ENCODE peak calls at places on chromosomes 12 and 14, in four cellular contexts. Z, V, W and P are unnamed samples.

GRCh38 chr12:56591961-56592360 is 38.2 kb downstream of the BAZ2A start:
- DNase-seq in Z (no peak), V (no peak), W (no peak), P (no peak)

GRCh38 chr12:100963381-100963780 is 168.8 kb downstream of the ANO4 start:
- DNase-seq in Z (no peak), V (no peak), W (no peak), P (no peak)

GRCh38 chr14:44866322-44866721 is 95.4 kb downstream of the KLHL28 start:
- DNase-seq in Z (no peak), V (no peak), W (no peak), P (no peak)

GRCh38 chr14:43795600-43796228 is 711.4 kb downstream of the FSCB start:
- DNase-seq in Z (no peak), V (no peak), W (no peak), P (no peak)

GRCh38 chr12:45425426-45425825 is 209.5 kb downstream of the ANO6 start:
- DNase-seq in Z (no peak), V (no peak), W (no peak), P (no peak)

GRCh38 chr12:25977047-25977446 is 18.6 kb downstream of the RASSF8 start:
- DNase-seq in Z (no peak), V (no peak), W (no peak), P (no peak)

GRCh38 chr14:23562822-23563472 is 4.6 kb downstream of the AP1G2 start:
- DNase-seq in Z (peak), V (no peak), W (peak), P (peak)

GRCh38 chr12:29517265-29517664 is 19.8 kb upstream of the OVCH1 start:
- DNase-seq in Z (peak), V (no peak), W (no peak), P (peak)

GRCh38 chr12:79020106-79020505 is 155.5 kb downstream of the SYT1 start:
- DNase-seq in Z (no peak), V (no peak), W (peak), P (no peak)

GRCh38 chr14:103746706-103747105 is 31.1 kb downstream of the ZFYVE21 start:
- DNase-seq in Z (peak), V (no peak), W (no peak), P (no peak)

GRCh38 chr14:96409701-96410100 is 17.8 kb downstream of the AK7 start:
- DNase-seq in Z (no peak), V (peak), W (no peak), P (no peak)

GRCh38 chr14:26286066-26286791 is 311.6 kb downstream of the NOVA1 start:
- DNase-seq in Z (no peak), V (no peak), W (no peak), P (no peak)

GRCh38 chr12:113478351-113479011 is 6.8 kb upstream of the LHX5 start:
- DNase-seq in Z (no peak), V (no peak), W (no peak), P (no peak)

GRCh38 chr14:92846162-92846897 is 52.2 kb downstream of the GOLGA5 start:
- DNase-seq in Z (peak), V (peak), W (no peak), P (no peak)

GRCh38 chr12:123713398-123714301 is 1.5 kb downstream of the ATP6V0A2 start:
- DNase-seq in Z (peak), V (no peak), W (peak), P (peak)

GRCh38 chr12:111186347-111186746 is 182.5 kb downstream of the PHETA1 start:
- DNase-seq in Z (no peak), V (no peak), W (no peak), P (no peak)

GRCh38 chr14:63897706-63898105 is 44.9 kb downstream of the SYNE2 start:
- DNase-seq in Z (no peak), V (no peak), W (no peak), P (no peak)

GRCh38 chr12:131282292-131283080 is 328.8 kb downstream of the ADGRD1 start:
- DNase-seq in Z (no peak), V (no peak), W (no peak), P (no peak)

GRCh38 chr14:31902915-31903646 is 174.0 kb upstream of the ARHGAP5 start:
- DNase-seq in Z (no peak), V (no peak), W (no peak), P (no peak)

GRCh38 chr12:20963762-20964161 is 153.3 kb downstream of the SLCO1B3 start:
- DNase-seq in Z (no peak), V (no peak), W (no peak), P (no peak)

GRCh38 chr14:49828640-49829039 is 23.9 kb downstream of the NEMF start:
- DNase-seq in Z (no peak), V (no peak), W (no peak), P (no peak)

GRCh38 chr14:66649515-66649914 is 141.6 kb downstream of the GPHN start:
- DNase-seq in Z (no peak), V (no peak), W (no peak), P (no peak)

GRCh38 chr14:101246894-101247853 is 314.1 kb upstream of the DIO3 start:
- DNase-seq in Z (no peak), V (no peak), W (peak), P (no peak)

GRCh38 chr14:100222219-100223093 is 16.5 kb upstream of the YY1 start:
- DNase-seq in Z (no peak), V (no peak), W (no peak), P (no peak)

GRCh38 chr12:54193437-54193836 is 4.7 kb upstream of the SMUG1 start:
- DNase-seq in Z (no peak), V (no peak), W (peak), P (no peak)

GRCh38 chr12:5783274-5783920 is 161.7 kb downstream of the ANO2 start:
- DNase-seq in Z (no peak), V (no peak), W (no peak), P (no peak)

GRCh38 chr12:5257763-5258475 is 174.0 kb upstream of the NTF3 start:
- DNase-seq in Z (no peak), V (no peak), W (no peak), P (no peak)

GRCh38 chr14:95488376-95489162 is 27.9 kb downstream of the SYNE3 start:
- DNase-seq in Z (no peak), V (no peak), W (no peak), P (no peak)

GRCh38 chr14:30389134-30389900 is 169.6 kb upstream of the G2E3 start:
- DNase-seq in Z (no peak), V (no peak), W (no peak), P (peak)

GRCh38 chr12:81558031-81558430 is 201.1 kb downstream of the PPFIA2 start:
- DNase-seq in Z (no peak), V (no peak), W (no peak), P (no peak)

GRCh38 chr14:24630872-24631477 is 3.0 kb downstream of the GZMB start:
- DNase-seq in Z (no peak), V (no peak), W (no peak), P (peak)

GRCh38 chr14:61267336-61267735 is 13.8 kb downstream of the TMEM30B start:
- DNase-seq in Z (no peak), V (no peak), W (no peak), P (no peak)

GRCh38 chr14:53316504-53316903 is 163.4 kb upstream of the DDHD1 start:
- DNase-seq in Z (no peak), V (no peak), W (no peak), P (peak)

DNA sequence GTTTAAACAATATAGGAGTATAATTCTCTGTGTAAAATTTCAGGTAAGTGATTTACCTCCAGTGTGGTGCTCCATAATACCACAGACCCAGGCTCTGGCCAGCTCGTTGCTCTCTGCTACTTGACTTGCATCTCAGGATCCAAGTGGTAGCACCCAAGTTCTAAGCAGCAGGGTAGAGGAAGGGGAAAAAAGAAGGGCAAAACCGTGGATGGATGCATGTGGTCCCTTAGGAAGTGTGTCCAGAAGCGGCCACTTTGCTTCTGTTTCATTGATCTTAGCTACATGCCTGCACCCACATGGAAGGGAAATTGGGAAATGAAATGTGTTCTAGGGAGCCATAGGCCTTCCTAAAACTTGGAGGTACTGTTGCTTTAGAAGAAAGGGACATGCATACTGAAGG is 48.6 kb upstream of the HMGA2 start:
- DNase-seq in Z (no peak), V (no peak), W (no peak), P (no peak)
- TF ChIP-seq JUND in Z (no peak), V (no peak), W (no peak), P (no peak)

DNA sequence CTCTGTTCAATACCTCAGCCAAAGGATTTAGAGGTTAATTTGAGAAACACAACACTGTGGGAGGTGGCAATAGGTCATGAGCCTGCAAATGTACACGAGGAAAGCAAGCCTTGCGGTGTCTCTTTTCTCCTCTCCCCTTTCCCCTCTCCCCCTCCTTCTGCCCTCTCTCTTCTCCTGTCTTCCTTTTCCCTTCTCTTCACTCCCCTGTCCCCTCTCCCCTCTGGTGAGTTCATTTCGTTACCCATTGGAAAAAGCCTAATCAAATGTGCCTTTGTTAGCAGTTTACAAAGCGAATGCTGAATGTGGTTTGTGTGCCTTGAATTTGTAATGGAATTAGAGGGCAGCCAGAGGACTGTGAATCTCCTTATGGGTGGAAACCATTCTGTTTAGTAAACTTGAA is 7.1 kb downstream of the CIPC start:
- DNase-seq in Z (no peak), V (no peak), W (no peak), P (no peak)
- TF ChIP-seq JUND in Z (no peak), V (no peak), W (no peak), P (no peak)

GRCh38 chr12:9798008-9798619 is 29.2 kb upstream of the KLRF1 start:
- DNase-seq in Z (peak), V (peak), W (no peak), P (peak)
- TF ChIP-seq JUND in Z (no peak), V (no peak), W (no peak), P (no peak)

DNA sequence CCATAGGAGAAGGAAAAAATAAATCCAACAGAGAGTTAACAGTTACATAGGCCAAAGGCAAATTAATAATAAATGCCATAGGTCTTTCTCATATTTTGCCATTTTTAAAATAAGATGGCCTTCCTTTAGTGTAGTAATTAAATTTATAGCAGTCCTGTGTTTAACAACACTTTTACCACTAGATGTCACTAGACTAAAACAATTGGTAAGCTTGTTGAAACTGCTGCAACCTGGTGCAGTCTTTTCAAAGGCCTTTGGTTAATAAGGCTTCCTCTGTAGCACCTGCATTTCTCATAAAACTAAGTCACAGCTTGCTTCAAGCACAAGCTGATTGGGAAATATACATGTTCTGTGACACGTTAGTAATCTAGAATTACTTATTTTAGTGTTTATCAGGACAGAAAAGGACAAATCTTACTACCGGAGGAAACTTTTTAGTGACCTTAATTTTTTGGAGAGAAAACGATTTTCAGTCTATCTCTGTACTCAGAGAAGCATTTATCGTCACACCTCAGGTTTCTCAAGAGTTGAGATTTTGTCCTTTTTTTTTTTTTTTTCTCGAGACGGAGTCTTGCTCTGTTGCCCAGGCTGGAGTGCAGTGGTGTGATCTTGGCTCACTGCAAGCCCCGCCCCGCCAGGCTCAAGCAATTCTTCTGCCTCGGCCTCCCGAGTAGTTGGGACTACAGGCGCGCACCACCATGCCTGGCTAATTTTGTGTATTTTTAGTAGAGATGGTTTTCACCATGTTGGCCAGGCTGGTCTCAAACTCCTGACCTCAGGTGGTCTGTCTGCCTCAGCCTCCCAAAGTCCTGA is 20.0 kb downstream of the BORCS5 start:
- DNase-seq in Z (peak), V (peak), W (peak), P (no peak)
- TF ChIP-seq JUND in Z (no peak), V (no peak), W (no peak), P (no peak)

GRCh38 chr12:1839464-1839863 is 19.1 kb downstream of the LRTM2 start:
- DNase-seq in Z (no peak), V (no peak), W (no peak), P (no peak)
- TF ChIP-seq JUND in Z (no peak), V (no peak), W (no peak), P (no peak)

DNA sequence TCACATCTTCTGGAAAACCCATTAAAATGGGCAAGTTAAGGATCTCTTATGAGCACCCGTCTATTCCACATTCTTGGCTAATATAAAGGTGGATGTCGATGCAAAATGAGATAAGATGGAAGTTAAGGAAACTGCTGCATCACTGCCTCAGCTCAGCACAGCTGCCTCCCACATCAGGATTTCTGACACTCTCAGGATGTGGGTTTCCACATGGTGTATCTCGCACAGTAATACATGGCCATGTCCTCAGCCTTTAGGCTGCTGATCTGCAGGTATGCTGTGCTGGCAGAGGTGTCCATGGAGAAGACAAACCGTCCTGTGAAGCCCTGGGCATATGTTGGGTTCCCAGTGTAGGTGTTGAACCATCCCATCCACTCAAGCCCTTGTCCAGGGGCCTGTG is 1348.0 kb downstream of the TMEM121 start:
- DNase-seq in Z (no peak), V (no peak), W (no peak), P (no peak)
- TF ChIP-seq JUND in Z (no peak), V (no peak), W (no peak), P (no peak)

GRCh38 chr12:80472912-80473500 is 29.0 kb downstream of the PTPRQ start:
- DNase-seq in Z (no peak), V (peak), W (peak), P (peak)

GRCh38 chr12:80470403-80470802 is 26.4 kb downstream of the PTPRQ start:
- DNase-seq in Z (no peak), V (no peak), W (no peak), P (no peak)

GRCh38 chr12:80469681-80470080 is 25.6 kb downstream of the PTPRQ start:
- DNase-seq in Z (no peak), V (no peak), W (no peak), P (no peak)

DNA sequence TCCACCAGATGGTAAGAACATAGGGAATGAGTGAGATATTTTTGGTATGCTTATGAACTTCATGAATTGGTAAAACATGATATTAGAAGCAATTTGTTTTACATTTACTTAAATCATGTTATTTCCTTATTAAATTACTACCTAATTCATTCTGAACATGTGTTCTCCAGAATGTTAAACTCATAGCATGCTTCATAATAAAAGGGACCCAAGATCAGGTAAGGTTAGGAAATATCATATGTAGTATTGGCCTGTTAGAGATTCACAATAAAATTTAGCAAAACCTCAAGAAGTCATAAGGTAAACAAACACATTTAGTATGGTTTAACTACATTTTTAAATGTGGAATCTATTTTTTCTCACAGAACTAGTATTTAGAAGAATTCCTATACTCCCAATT is 28.2 kb downstream of the PTPRQ start:
- DNase-seq in Z (no peak), V (no peak), W (no peak), P (no peak)
- TF ChIP-seq JUND in Z (no peak), V (no peak), W (no peak), P (no peak)

GRCh38 chr12:42607584-42607984 is 18.0 kb upstream of the PRICKLE1 start:
- DNase-seq in Z (peak), V (no peak), W (no peak), P (no peak)

GRCh38 chr12:42605685-42606084 is 16.1 kb upstream of the PRICKLE1 start:
- DNase-seq in Z (no peak), V (no peak), W (no peak), P (no peak)

GRCh38 chr12:42608196-42608825 is 18.8 kb upstream of the PRICKLE1 start:
- DNase-seq in Z (no peak), V (no peak), W (no peak), P (no peak)

DNA sequence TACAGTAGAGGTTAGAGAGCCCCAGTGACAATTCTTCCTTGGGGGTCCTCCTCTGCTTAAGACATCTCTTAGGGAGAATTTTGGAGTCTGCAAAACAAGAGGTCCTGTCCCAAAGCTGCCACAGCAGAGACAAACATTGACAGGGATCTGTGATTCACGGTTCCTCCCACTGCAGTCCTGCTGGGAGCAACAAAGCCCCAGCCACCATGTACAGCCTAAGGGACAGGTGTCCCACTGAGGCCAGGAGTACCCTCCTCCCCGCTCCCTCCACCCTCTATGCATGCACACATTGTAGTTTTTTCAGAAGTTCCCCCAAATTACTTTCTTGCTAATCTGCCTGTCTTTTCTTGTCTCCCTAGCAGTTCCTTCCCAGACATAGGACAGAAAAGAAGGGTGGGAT is 13.7 kb upstream of the PRICKLE1 start:
- DNase-seq in Z (no peak), V (no peak), W (no peak), P (no peak)
- TF ChIP-seq JUND in Z (no peak), V (no peak), W (no peak), P (no peak)